ENCODE peak calls at places on chromosome 19, in four cellular contexts. O is tibial nerve, E is stomach, A is adrenal gland. I is an unnamed sample.

GRCh38 chr19:21604351-21604926 is 99.0 kb downstream of the ZNF429 start:
- DNase-seq in O (no peak), E (no peak), A (no peak), I (no peak)

GRCh38 chr19:24032651-24033050 is 54.3 kb upstream of the ZNF254 start:
- DNase-seq in O (no peak), E (no peak), A (no peak), I (no peak)

GRCh38 chr19:11418166-11418517 is 972 bp downstream of the RGL3 start:
- DNase-seq in O (no peak), E (no peak), A (no peak), I (no peak)

GRCh38 chr19:50835103-50835784 is 1.9 kb upstream of the KLK15 start:
- DNase-seq in O (no peak), E (no peak), A (no peak), I (no peak)

GRCh38 chr19:15529774-15530372 is 21.5 kb downstream of the CYP4F22 start:
- DNase-seq in O (no peak), E (peak; percentile 50), A (no peak), I (no peak)

GRCh38 chr19:32676186-32676894 is 692 bp downstream of the RGS9BP start:
- DNase-seq in O (no peak), E (peak; percentile 28), A (peak; percentile 43), I (no peak)

GRCh38 chr19:18701250-18701608 is 17.7 kb downstream of the CRTC1 start:
- DNase-seq in O (no peak), E (no peak), A (no peak), I (no peak)

GRCh38 chr19:801030-801860 is 4.0 kb downstream of the PTBP1 start:
- DNase-seq in O (no peak), E (peak; percentile 84), A (no peak), I (no peak)

GRCh38 chr19:23787106-23787505 is 28.4 kb upstream of the ZNF681 start:
- DNase-seq in O (no peak), E (no peak), A (no peak), I (no peak)

GRCh38 chr19:18603255-18603957 is 3.2 kb downstream of the CRLF1 start:
- DNase-seq in O (no peak), E (no peak), A (no peak), I (no peak)

GRCh38 chr19:3671680-3672574 is 28.3 kb downstream of the PIP5K1C start:
- DNase-seq in O (no peak), E (no peak), A (no peak), I (no peak)

GRCh38 chr19:33434886-33435705 is 61.6 kb downstream of the CEBPG start:
- DNase-seq in O (no peak), E (no peak), A (no peak), I (no peak)

GRCh38 chr19:45280471-45280961 is 29.4 kb downstream of the MARK4 start:
- DNase-seq in O (no peak), E (no peak), A (no peak), I (no peak)

GRCh38 chr19:10961763-10962536 is 1.1 kb downstream of the SMARCA4 start:
- DNase-seq in O (no peak), E (no peak), A (no peak), I (no peak)

GRCh38 chr19:42628411-42629135 is 33.8 kb upstream of the CEACAM8 start:
- DNase-seq in O (no peak), E (no peak), A (no peak), I (no peak)

GRCh38 chr19:17097593-17098126 is 22.1 kb downstream of the MYO9B start:
- DNase-seq in O (no peak), E (no peak), A (peak; percentile 63), I (no peak)

DNA sequence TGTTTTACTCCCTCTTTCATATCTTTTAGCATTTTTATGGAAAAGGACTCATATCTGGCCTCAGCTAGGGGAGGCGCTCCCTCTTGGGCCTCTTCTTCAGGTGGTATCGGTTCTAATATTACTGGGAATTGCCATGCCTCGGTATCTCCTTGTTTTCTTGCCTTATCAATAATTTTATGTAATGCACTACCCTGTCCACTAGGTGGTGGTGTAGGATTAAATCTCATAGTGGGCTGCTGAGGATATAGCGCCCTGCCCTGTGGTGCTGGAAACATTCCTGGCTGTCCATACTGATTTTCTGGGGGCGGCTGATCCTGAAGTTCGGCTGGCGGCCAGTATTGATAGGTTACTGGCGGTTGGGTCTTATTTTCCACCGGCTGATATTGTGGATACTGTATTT is 35.8 kb downstream of the ZNF420 start:
- DNase-seq in O (no peak), E (no peak), A (no peak), I (no peak)
- H3K9me3 ChIP-seq in O (peaks cover 98% of the 10 kb centered on the region), E (peaks cover 74% of the 10 kb centered on the region), A (peaks cover 80% of the 10 kb centered on the region), I (peaks cover 40% of the 10 kb centered on the region)

GRCh38 chr19:55383279-55383788 is 758 bp downstream of the TMEM238 start:
- DNase-seq in O (no peak), E (no peak), A (peak; percentile 37), I (no peak)
- H3K27ac ChIP-seq in O (peak overlapping the region; percentile 77), E (no peak overlapping the region), A (no peak overlapping the region), I (peak overlapping the region; percentile 52)

GRCh38 chr19:43763473-43763939 is 8.7 kb upstream of the SMG9 start:
- DNase-seq in O (no peak), E (no peak), A (no peak), I (no peak)
- TF ChIP-seq POLR2A in O (no peak), E (no peak), A (no peak), I (no peak)

DNA sequence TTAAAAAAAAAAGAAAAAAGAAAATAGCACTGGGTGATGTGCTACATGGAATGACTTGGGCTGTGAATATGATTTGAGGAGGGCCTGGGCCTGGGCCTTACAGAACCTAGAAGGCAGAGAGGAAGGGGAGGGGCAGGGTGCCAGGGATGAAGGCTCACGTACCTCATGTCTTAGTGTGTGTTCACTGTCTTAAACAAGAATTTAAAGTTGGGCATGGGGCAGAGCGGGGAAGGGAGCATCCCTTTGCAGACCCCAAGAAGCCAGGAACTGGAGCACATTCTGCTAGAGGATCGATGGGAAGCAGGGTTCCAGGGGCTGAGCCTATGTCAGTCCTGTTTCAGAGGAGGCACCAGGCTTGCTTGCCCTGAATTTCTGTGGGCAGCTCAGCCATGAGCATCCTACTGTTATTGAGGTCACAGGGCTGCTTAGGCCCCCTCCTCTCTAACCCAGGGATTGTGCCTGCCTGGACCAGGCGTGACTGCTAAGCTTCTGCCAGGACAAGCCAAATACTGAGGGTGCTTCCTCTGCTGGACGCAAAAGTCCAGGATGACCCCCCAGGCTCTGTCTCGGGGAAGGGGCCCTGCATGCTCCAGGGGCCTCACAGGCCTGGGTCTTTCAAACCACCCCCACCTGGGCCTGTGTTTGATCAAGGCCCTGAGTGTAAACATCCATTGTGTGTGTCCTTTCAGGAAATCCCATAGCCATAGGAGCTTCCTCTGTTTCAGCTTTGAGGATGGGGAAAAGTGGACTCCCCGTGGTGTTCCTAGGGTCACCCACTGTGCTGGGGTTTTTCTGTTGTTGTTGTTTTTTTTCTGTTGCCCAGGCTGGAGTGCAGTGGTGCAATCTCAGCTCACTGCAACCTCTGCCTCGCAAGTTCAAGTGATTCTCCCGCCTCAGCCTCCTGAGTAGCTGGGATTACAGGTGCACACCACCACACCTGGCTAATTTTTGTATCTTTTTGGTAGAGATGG is 4.8 kb downstream of the LSR start:
- DNase-seq in O (no peak), E (no peak), A (no peak), I (no peak)
- H3K9me3 ChIP-seq in O (no peaks in the 10 kb centered on the region), E (no peaks in the 10 kb centered on the region), A (no peaks in the 10 kb centered on the region), I (no peaks in the 10 kb centered on the region)

GRCh38 chr19:13005861-13006370 is 10.6 kb downstream of the NFIX start:
- DNase-seq in O (no peak), E (no peak), A (no peak), I (no peak)

GRCh38 chr19:13004273-13004672 is 9.0 kb downstream of the NFIX start:
- DNase-seq in O (no peak), E (peak; percentile 72), A (no peak), I (no peak)

GRCh38 chr19:13005253-13005652 is 10.0 kb downstream of the NFIX start:
- DNase-seq in O (no peak), E (no peak), A (no peak), I (no peak)

GRCh38 chr19:13007292-13008045 is 12.2 kb downstream of the NFIX start:
- DNase-seq in O (peak; percentile 54), E (peak; percentile 91), A (no peak), I (no peak)

GRCh38 chr19:13006431-13007281 is 11.4 kb downstream of the NFIX start:
- DNase-seq in O (no peak), E (peak; percentile 54), A (no peak), I (peak; percentile 72)
- H3K27ac ChIP-seq in O (peak overlapping the region; percentile 18), E (peak overlapping the region; percentile 86), A (no peak overlapping the region), I (peak overlapping the region; percentile 100)

GRCh38 chr19:49335071-49335783 is at the start of gene CD37:
- DNase-seq in O (no peak), E (peak; percentile 33), A (peak; percentile 14), I (no peak)
- TF ChIP-seq POLR2A in O (peak; percentile 11), E (no peak), A (no peak), I (no peak)

DNA sequence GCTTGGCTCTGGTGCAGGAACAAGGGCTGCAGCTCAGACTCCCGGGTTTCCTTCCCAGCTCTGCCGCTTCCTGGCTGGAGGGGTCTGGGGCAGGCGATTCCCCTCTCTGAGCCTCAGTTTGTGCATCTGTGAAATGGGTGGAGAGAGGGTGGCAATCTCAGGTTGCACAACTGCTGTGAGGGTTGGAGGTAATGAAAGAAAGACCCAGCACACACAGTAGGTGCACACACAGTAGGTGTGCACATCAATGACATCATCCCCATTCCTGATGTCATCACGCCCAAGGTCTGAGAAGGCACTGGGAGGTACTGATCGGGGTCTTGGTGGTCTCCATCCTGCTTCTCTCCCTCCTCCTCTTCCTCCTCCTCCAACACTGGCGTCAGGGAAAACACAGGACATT is 2.7 kb downstream of the LILRB4 start:
- DNase-seq in O (no peak), E (no peak), A (no peak), I (no peak)
- H3K9me3 ChIP-seq in O (peaks cover 33% of the 10 kb centered on the region), E (no peaks in the 10 kb centered on the region), A (peaks cover 8% of the 10 kb centered on the region), I (no peaks in the 10 kb centered on the region)

GRCh38 chr19:40739871-40740703 is 10.2 kb downstream of the ACTMAP start:
- DNase-seq in O (no peak), E (no peak), A (no peak), I (no peak)

GRCh38 chr19:40739030-40739839 is 11.0 kb downstream of the ACTMAP start:
- DNase-seq in O (no peak), E (no peak), A (no peak), I (no peak)

GRCh38 chr19:40737102-40737644 is 13.1 kb downstream of the ACTMAP start:
- DNase-seq in O (no peak), E (no peak), A (no peak), I (no peak)

GRCh38 chr19:40735003-40735771 is 15.1 kb downstream of the ACTMAP start:
- DNase-seq in O (no peak), E (no peak), A (no peak), I (no peak)

DNA sequence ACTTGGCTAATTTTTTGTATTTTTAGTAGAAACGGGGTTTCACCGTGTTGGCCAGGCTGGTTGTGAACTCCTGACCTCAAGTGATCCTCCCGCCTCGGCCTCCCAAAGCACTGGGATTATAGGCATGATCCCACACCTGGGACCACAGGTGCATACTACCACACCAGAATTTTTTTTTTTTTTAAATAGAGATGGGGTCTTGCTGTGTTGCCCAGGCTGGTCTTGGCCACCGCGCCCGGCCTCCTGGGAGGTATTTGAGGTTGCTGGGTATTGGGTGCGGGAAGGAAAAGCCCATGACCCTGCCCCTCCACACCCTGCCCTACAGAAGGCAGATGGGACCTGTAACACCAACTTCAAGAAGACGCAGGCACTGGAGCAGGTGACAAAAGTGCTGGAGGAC is 13.6 kb downstream of the ACTMAP start:
- DNase-seq in O (no peak), E (no peak), A (no peak), I (no peak)
- H3K27ac ChIP-seq in O (no peak overlapping the region), E (peak overlapping the region; percentile 1), A (no peak overlapping the region), I (no peak overlapping the region)